ENCODE peak calls at places on chromosomes 11 and 22, in six cellular contexts. R is MM.1S, A is brain microvascular endothelial cell, Q is left ventricle myocardium inferior, O is pancreas, Y is choroid plexus epithelial cell. B is an unnamed sample.

GRCh38 chr22:48713266-48714205 is 1114.1 kb downstream of the BRD1 start:
- DNase-seq in A (no peak), Q (peak), O (peak), R (no peak), Y (no peak), B (no peak)

GRCh38 chr11:88480217-88480616 is 142.7 kb upstream of the CTSC start:
- DNase-seq in O (no peak), R (no peak), Q (no peak), A (peak), Y (peak), B (peak)

GRCh38 chr22:33539902-33540751 is 380.1 kb downstream of the LARGE1 start:
- DNase-seq in O (peak), A (peak), Y (peak), R (no peak), Q (peak), B (no peak)

GRCh38 chr22:45008853-45009751 is 703 bp downstream of the PHF21B start:
- DNase-seq in Y (peak), O (peak), Q (no peak), R (no peak), A (no peak), B (no peak)

GRCh38 chr11:131498631-131499053 is 128.2 kb downstream of the NTM start:
- DNase-seq in A (no peak), Q (no peak), Y (no peak), R (no peak), O (no peak), B (no peak)

GRCh38 chr11:65891180-65892136 is 985 bp downstream of the CCDC85B start:
- DNase-seq in Y (no peak), O (no peak), R (no peak), A (no peak), Q (peak), B (no peak)

GRCh38 chr11:13256216-13256615 is 21.4 kb upstream of the BMAL1 start:
- DNase-seq in Y (no peak), Q (no peak), A (no peak), R (no peak), O (no peak), B (no peak)

GRCh38 chr11:126978155-126978554 is 22.4 kb downstream of the KIRREL3 start:
- DNase-seq in Q (no peak), A (no peak), R (no peak), O (no peak), Y (no peak), B (no peak)

GRCh38 chr11:1194977-1195689 is 27.7 kb upstream of the MUC5B start:
- DNase-seq in Q (peak), R (no peak), A (no peak), O (peak), Y (no peak), B (no peak)

GRCh38 chr22:28103596-28103995 is 184.5 kb upstream of the PITPNB start:
- DNase-seq in Y (peak), A (no peak), O (no peak), R (no peak), Q (no peak), B (no peak)

GRCh38 chr11:67310246-67311050 is 7.1 kb downstream of the SSH3 start:
- DNase-seq in O (no peak), R (no peak), A (no peak), Y (no peak), Q (no peak), B (no peak)

GRCh38 chr22:25898707-25899365 is 156.8 kb downstream of the MYO18B start:
- DNase-seq in R (no peak), A (no peak), Y (no peak), O (no peak), Q (no peak), B (no peak)

GRCh38 chr11:67563354-67564114 is 20.1 kb upstream of the GSTP1 start:
- DNase-seq in O (no peak), Q (peak), A (peak), Y (peak), R (no peak), B (peak)

GRCh38 chr11:128728767-128729587 is 35.1 kb downstream of the FLI1 start:
- DNase-seq in O (no peak), A (no peak), Y (no peak), Q (no peak), R (peak), B (no peak)

GRCh38 chr11:292211-293121 is 3.5 kb downstream of the PGGHG start:
- DNase-seq in Q (peak), Y (no peak), O (peak), A (no peak), R (no peak), B (no peak)

GRCh38 chr11:119520966-119521365 is 98.0 kb upstream of the THY1 start:
- DNase-seq in A (no peak), O (no peak), R (no peak), Y (no peak), Q (no peak), B (no peak)

GRCh38 chr11:75161506-75161905 is 10.6 kb downstream of the SLCO2B1 start:
- DNase-seq in O (no peak), R (no peak), Q (no peak), Y (no peak), A (no peak), B (no peak)

GRCh38 chr11:115104851-115105453 is 399.3 kb downstream of the CADM1 start:
- DNase-seq in A (no peak), R (no peak), Y (no peak), Q (no peak), O (no peak), B (no peak)

GRCh38 chr11:31652528-31652927 is 143.0 kb downstream of the ELP4 start:
- DNase-seq in Y (no peak), A (no peak), R (peak), O (no peak), Q (no peak), B (no peak)

GRCh38 chr11:123187670-123188507 is 7.2 kb downstream of the CLMP start:
- DNase-seq in Y (peak), O (no peak), Q (no peak), R (no peak), A (peak), B (no peak)

GRCh38 chr11:67507242-67507890 is 596 bp downstream of the CDK2AP2 start:
- DNase-seq in R (peak), Y (peak), Q (peak), O (peak), A (peak), B (no peak)

GRCh38 chr11:33970984-33971466 is 79.1 kb upstream of the LMO2 start:
- DNase-seq in A (peak), R (no peak), Y (peak), Q (no peak), O (no peak), B (no peak)

DNA sequence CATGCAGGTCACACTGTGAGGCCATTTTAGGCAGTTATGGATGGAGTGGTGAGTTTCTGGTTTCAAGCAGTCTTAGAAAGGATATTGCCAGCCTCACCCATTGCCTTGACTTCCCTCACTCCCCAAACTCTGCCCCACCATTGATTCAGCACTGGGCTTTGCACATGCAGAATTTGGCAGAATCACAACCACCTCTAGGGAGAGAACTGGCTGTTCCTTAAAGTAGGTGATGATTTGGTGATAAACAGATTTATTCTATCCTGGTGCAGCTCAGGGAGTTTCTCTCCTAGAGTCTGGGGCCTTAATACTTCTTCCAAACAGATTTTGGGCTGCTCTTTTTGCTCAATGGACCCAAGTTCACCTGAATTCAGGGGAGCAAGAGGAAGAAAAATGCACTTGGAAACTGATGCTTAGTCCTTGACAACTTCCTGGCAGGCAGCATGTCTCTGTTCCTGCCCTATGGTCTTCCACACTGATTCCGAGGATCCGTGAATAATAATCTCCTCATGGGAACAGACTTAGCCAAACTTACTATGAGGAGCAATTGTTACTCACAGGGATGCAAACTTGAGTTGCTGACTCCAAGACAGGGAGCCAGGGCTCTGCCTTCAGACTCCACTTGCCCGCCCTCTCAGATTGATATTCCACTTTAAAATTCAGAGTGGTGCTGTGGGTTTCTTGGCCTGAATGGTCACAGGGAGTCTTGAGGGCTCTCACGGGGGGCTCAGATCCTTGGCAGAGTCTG is 129.7 kb upstream of the PARVA start:
- DNase-seq in Q (no peak), O (no peak), A (no peak), R (no peak), Y (no peak), B (no peak)
- H3K4me3 ChIP-seq in Q (no peak), O (no peak), A (no peak), R (no peak), Y (no peak), B (no peak)

DNA sequence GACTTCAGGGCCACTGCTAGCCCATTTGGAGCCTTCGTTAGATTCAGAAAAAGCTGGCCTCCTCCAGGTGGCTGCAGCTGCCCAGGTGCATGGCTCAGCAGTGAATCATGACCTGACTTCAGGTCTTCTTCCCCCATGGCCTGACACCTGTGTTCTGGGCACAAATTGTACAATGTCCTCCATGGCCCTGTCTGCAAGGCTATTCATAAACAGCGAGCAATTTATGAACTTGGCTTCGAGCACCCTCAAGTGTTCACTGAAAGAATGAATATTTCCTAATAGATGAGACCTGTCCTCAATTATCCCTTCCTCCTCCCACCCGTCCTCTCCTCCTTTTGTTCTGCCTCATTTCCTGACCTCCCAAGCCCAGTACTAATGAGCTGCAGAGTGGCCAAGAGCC is 12.2 kb upstream of the VPS37C start:
- DNase-seq in Q (no peak), O (no peak), Y (peak), R (peak), A (no peak), B (no peak)
- TF ChIP-seq CTCF in Q (no peak), O (no peak), Y (peak), R (peak), A (peak), B (no peak)

DNA sequence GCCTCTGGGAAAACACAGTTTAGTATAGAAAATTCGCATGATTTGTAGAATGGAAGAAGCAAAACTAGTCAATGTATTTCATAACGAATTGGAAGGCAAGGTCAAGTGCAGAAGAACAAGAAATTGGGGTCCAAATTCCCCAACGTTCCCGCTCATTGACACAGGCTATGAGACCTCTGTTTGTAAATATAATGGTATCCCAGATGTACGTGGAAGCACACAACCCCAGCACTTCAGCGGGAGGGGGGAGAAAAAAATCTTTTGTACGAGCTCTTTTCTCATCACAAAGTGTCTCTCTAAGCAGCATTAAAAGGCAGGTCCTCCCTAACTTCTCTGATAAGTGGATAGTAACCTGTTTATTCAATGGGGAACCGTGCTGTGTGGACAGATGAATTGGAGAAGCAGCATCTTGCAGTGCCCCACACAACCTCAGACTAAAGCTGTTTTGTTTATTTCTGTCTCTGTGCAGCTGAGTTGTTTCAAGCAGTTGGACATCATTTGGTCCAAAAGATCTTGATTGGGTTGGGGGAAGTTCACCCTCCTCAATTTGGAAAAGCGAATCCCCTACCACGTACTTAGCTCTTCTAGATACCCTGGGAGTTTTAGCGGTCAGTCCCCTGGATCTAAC is 1.1 kb upstream of the GAB2 start:
- DNase-seq in Y (peak), O (no peak), A (peak), R (no peak), Q (no peak), B (no peak)
- H3K4me3 ChIP-seq in Y (peak), O (peak), A (peak), R (peak), Q (peak), B (peak)

GRCh38 chr22:19793656-19794310 is 33.2 kb downstream of the TBX1 start:
- DNase-seq in R (no peak), Y (no peak), A (no peak), Q (no peak), O (no peak), B (no peak)
- TF ChIP-seq CTCF in R (no peak), Y (no peak), A (no peak), Q (no peak), O (no peak), B (no peak)

DNA sequence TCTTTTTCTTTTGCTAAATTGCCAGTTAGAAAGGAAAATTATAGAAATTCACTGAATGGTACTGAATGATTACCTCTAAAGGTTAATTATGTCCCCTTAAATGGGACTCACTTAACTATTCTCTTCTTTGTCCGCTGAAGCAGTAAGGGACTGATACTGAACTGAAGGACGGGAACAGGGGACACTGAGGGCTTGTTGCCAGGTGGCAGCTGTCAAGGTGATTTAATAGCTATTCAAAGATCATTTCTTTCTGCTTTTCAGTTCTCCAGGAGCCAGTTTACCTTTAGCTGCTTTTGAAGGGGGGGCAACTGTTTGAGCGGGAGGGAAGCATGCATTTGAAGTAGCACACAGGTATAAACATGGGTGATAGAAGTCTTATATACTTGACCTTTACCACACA is 325.4 kb upstream of the CCDC90B start:
- DNase-seq in Q (no peak), O (no peak), A (no peak), R (no peak), Y (no peak), B (no peak)
- H3K4me3 ChIP-seq in Q (no peak), O (no peak), A (no peak), R (no peak), Y (no peak), B (no peak)

DNA sequence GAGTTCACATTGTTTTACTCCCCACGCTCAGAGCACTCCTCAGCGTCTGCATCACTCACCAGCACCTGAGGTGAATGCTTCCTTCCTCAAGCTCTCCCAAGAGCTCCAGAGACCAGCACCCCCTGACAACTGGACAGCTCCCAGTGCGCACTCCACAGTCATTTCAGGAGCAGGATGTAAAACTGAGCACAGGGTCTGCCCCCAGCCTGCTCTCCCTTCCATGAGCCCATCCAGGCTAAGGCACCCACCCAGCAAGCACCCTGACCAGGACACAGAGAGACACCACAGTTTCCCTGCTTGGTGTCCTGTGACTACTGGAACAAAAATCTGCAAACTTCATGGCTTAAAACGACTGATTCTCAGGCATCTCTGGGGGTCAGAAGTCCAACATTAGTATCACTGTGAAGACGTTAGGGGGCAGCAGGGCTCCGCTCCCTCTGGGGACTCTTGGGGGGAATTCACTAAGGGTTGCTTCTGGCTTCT is 3.3 kb downstream of the SCGB1D2 start:
- DNase-seq in A (peak), R (no peak), Q (no peak), Y (peak), O (no peak), B (no peak)
- TF ChIP-seq CTCF in A (peak), R (peak), Q (no peak), Y (peak), O (no peak), B (no peak)

DNA sequence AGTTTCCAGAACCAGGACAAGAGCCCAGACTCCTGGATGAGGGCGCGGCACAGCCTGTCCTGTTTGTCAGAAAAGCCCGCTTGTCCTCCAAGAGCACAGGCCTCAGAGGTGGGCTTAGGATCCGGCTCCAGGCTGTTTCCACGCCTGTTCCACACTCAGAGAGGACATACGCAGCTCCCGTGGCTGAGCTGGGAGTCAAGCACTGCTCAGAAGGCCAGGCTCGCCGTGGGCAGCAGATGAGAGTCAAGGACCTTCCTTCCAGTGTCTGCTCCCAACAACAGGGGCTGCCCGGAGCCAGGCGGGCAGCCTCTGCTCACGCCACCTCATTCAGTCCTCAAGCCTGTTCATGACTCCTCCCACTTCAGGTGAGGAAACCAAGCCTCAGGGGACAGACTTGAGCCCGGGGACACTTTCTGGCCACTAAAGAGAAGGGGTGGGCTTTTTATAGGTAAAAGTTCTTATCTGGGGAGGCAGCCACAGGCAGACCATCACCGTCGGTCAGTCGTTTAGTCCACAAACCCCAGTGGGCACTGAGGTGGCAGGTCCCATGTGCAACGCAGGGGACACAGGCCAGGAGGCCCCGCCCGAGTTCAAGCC is 3.8 kb downstream of the CYB5R3 start:
- DNase-seq in O (no peak), R (no peak), Q (peak), Y (no peak), A (no peak), B (no peak)
- H3K4me3 ChIP-seq in O (peak), R (no peak), Q (peak), Y (no peak), A (no peak), B (peak)

GRCh38 chr11:133064152-133064877 is 468.0 kb downstream of the OPCML start:
- DNase-seq in Y (peak), O (peak), A (peak), R (peak), Q (peak), B (peak)
- TF ChIP-seq CTCF in Y (peak), O (peak), A (peak), R (peak), Q (peak), B (peak)

GRCh38 chr11:107840120-107840479 is 18.5 kb downstream of the SLC35F2 start:
- DNase-seq in Q (no peak), R (no peak), O (no peak), A (no peak), Y (no peak), B (no peak)
- H3K4me3 ChIP-seq in Q (no peak), R (no peak), O (no peak), A (peak), Y (no peak), B (peak)